ENCODE peak calls at places on chromosomes 6 and 20, in six cellular contexts. A is fibroblast of lung, R is AG04450, W is vagina, I is Peyer's patch, M is GM12878. K is an unnamed sample.
A peak's percentile ranks its signal among the peaks of the same experiment; 100 is the strongest.

GRCh38 chr6:45691426-45691825 is 313.7 kb upstream of the SUPT3H start:
- DNase-seq in I (no peak), A (no peak), M (no peak), W (no peak), R (no peak), K (no peak)

GRCh38 chr6:100559859-100560258 is 95.1 kb upstream of the SIM1 start:
- DNase-seq in R (no peak), I (no peak), W (no peak), A (no peak), M (no peak), K (no peak)

GRCh38 chr6:5619249-5619648 is 357.9 kb downstream of the FARS2 start:
- DNase-seq in M (peak; percentile 17), R (no peak), A (no peak), W (no peak), I (no peak), K (no peak)

GRCh38 chr6:107823047-107823557 is 1.0 kb downstream of the SCML4 start:
- DNase-seq in I (no peak), W (no peak), R (no peak), A (no peak), M (no peak), K (no peak)

GRCh38 chr20:36273414-36274247 is 32.5 kb upstream of the DLGAP4 start:
- DNase-seq in R (no peak), W (no peak), I (no peak), M (no peak), A (peak; percentile 4), K (peak; percentile 28)

GRCh38 chr6:57262901-57263694 is 41.0 kb upstream of the RAB23 start:
- DNase-seq in I (no peak), A (peak; percentile 99), W (no peak), R (peak; percentile 84), M (no peak), K (peak; percentile 95)

GRCh38 chr20:11267131-11267761 is 593.4 kb upstream of the JAG1 start:
- DNase-seq in M (peak; percentile 79), I (no peak), R (peak; percentile 93), W (no peak), A (peak; percentile 98), K (peak; percentile 95)

GRCh38 chr6:165846123-165846966 is 183.3 kb upstream of the PDE10A start:
- DNase-seq in M (no peak), W (no peak), I (no peak), R (no peak), A (no peak), K (no peak)

GRCh38 chr6:31308050-31308844 is 36.4 kb upstream of the HLA-C start:
- DNase-seq in A (no peak), M (no peak), I (peak; percentile 69), W (no peak), R (no peak), K (no peak)

GRCh38 chr20:11970243-11970836 is 52.6 kb downstream of the BTBD3 start:
- DNase-seq in R (no peak), I (no peak), W (no peak), A (no peak), M (no peak), K (no peak)

GRCh38 chr20:35120012-35120701 is 27.0 kb downstream of the EDEM2 start:
- DNase-seq in A (peak; percentile 91), W (no peak), I (no peak), R (peak; percentile 32), M (no peak), K (peak; percentile 92)

GRCh38 chr6:100230976-100231316 is 233.8 kb downstream of the SIM1 start:
- DNase-seq in A (peak; percentile 63), W (no peak), R (no peak), M (no peak), I (no peak), K (peak; percentile 20)

GRCh38 chr6:51349866-51350265 is 531.2 kb downstream of the TFAP2B start:
- DNase-seq in W (no peak), A (no peak), I (no peak), R (no peak), M (no peak), K (no peak)

GRCh38 chr20:8855315-8855714 is 213.6 kb upstream of the PLCB4 start:
- DNase-seq in I (no peak), A (peak; percentile 75), M (no peak), R (no peak), W (no peak), K (peak; percentile 54)

GRCh38 chr6:163391983-163392382 is 22.5 kb upstream of the QKI start:
- DNase-seq in I (no peak), A (peak; percentile 28), W (no peak), M (no peak), R (no peak), K (no peak)

GRCh38 chr20:20603339-20603990 is 109.0 kb downstream of the RALGAPA2 start:
- DNase-seq in A (no peak), W (no peak), I (no peak), M (peak; percentile 95), R (no peak), K (no peak)

GRCh38 chr6:146041282-146041681 is 12.4 kb downstream of the GRM1 start:
- DNase-seq in A (peak; percentile 21), I (no peak), M (no peak), R (no peak), W (no peak), K (peak; percentile 56)

GRCh38 chr6:170083236-170084051 is 207.4 kb downstream of the DLL1 start:
- DNase-seq in R (no peak), A (no peak), W (no peak), I (no peak), M (no peak), K (no peak)

GRCh38 chr6:45209762-45210161 is 118.4 kb upstream of the RUNX2 start:
- DNase-seq in W (no peak), A (no peak), M (no peak), I (no peak), R (no peak), K (no peak)

GRCh38 chr20:17594443-17594842 is 24.6 kb downstream of the DSTN start:
- DNase-seq in R (peak; percentile 59), A (peak; percentile 81), M (no peak), I (no peak), W (no peak), K (peak; percentile 84)

GRCh38 chr6:148545901-148546300 is 200.9 kb upstream of the UST start:
- DNase-seq in I (no peak), W (no peak), R (no peak), A (no peak), M (no peak), K (no peak)

GRCh38 chr6:63493557-63493956 is 78.7 kb upstream of the LOC128125822 start:
- DNase-seq in A (no peak), M (no peak), R (no peak), I (no peak), W (no peak), K (no peak)

GRCh38 chr6:13661647-13662046 is 46.5 kb downstream of the NOL7 start:
- DNase-seq in W (no peak), A (no peak), I (no peak), R (no peak), M (no peak), K (no peak)

GRCh38 chr6:81093046-81093445 is 659.4 kb downstream of the TENT5A start:
- DNase-seq in I (no peak), M (no peak), A (no peak), W (no peak), R (no peak), K (peak; percentile 20)

GRCh38 chr6:109370336-109370735 is 11.9 kb downstream of the CD164 start:
- DNase-seq in W (no peak), R (no peak), M (no peak), A (peak; percentile 12), I (no peak), K (no peak)

GRCh38 chr6:36677059-36677749 is 1.3 kb upstream of the CDKN1A start:
- DNase-seq in W (no peak), R (no peak), A (peak; percentile 39), I (no peak), M (no peak), K (no peak)

GRCh38 chr20:41574802-41575389 is 43.3 kb downstream of the CHD6 start:
- DNase-seq in W (no peak), R (no peak), M (no peak), I (no peak), A (no peak), K (no peak)

GRCh38 chr6:113246186-113246585 is 611.0 kb upstream of the MARCKS start:
- DNase-seq in I (no peak), A (peak; percentile 3), R (no peak), W (no peak), M (no peak), K (peak; percentile 1)

GRCh38 chr6:141598487-141598886 is 534.2 kb upstream of the GJE1 start:
- DNase-seq in I (no peak), W (no peak), A (peak; percentile 24), R (no peak), M (no peak), K (peak; percentile 29)

GRCh38 chr20:17344775-17345174 is 117.9 kb downstream of the PCSK2 start:
- DNase-seq in M (no peak), A (no peak), W (no peak), I (no peak), R (no peak), K (no peak)

DNA sequence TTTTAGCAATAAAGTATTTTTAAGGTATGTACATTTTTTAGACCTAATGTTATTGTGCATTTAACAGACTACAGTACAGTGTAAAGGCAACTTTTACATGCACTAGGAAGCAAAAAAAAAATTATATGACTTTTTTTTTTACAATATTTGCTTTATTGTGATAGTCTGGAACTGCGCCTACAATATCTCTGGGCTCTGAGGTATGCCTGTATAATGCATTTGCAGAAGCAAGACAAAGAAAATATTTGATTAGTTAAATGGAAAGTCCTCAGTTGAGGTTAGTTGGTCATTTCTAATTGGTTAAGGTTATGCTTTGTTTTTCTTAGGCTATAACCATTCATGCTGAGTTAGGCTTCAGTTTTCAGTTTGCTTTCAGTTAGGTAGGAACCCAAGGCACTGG is 46.9 kb upstream of the SMAP1 start:
- DNase-seq in R (no peak), I (no peak), W (no peak), M (no peak), A (no peak), K (no peak)
- TF ChIP-seq CTCF in R (no peak), I (no peak), W (no peak), M (no peak), A (no peak), K (no peak)

GRCh38 chr20:57629976-57630525 is 9.8 kb upstream of the ZBP1 start:
- DNase-seq in I (no peak), R (no peak), W (no peak), A (no peak), M (no peak), K (no peak)
- H3K4me3 ChIP-seq in I (peak overlapping the region; percentile 4), R (no peak overlapping the region), W (no peak overlapping the region), A (no peak overlapping the region), M (no peak overlapping the region), K (no peak overlapping the region)

GRCh38 chr20:7500362-7500761 is 439.9 kb downstream of the HAO1 start:
- DNase-seq in W (no peak), A (no peak), R (no peak), I (no peak), M (no peak), K (no peak)
- TF ChIP-seq CTCF in W (no peak), A (no peak), R (no peak), I (no peak), M (no peak), K (no peak)

DNA sequence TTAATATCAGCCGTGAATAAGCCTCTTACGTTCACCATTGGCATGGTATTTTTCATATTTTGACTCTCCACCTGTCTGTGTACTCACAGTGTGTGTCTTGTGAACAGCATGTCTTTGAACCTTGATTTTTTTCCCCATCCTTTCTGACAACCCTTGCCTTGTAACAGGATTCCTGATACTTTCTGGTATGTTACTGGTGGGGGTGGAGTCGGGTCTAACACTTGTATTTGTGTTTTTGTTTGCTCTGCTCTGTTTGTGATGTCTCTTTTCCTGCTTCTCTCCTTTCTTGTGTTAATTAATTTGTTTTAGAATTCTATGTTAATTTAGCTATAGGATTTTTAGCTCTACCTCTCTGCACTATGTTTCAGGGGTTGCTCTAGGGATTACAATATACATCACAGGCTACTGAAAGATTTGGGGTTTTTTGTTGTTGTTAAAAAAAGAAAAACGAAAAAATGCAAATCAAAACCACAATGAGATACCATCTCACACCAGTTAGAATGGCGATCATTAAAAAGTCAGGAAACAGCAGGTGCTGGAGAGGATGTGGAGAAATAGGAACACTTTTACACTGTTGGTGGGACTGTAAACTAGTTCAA is 245.1 kb downstream of the CDH4 start:
- DNase-seq in W (no peak), R (no peak), I (no peak), M (no peak), A (no peak), K (no peak)
- H3K4me3 ChIP-seq in W (no peak overlapping the region), R (no peak overlapping the region), I (no peak overlapping the region), M (no peak overlapping the region), A (no peak overlapping the region), K (no peak overlapping the region)